ENCODE peak calls at places on chromosomes 3 and 15, in eight cellular contexts. V is IMR-90; T is upper lobe of right lung; Q is activated CD8-positive, alpha-beta T cell treated with anti-CD3 and anti-CD28 coated beads, Interleukin-2, amount 10 ng/mL, durations not matched to agents 7 days and 5 days; E is naive thymus-derived CD8-positive, alpha-beta T cell; W is T-helper 17 cell; M is stimulated activated memory B cell treated with anti-CD40 and anti-IgM and Interleukin-4, amounts not matched to agents 10 μg/mL and 1 μg/mL and 100 μg/mL, for 72 hours; H is Panc1. G is an unnamed sample.

GRCh38 chr3:12656193-12656592 is 7.7 kb downstream of the RAF1 start:
- ATAC-seq in T (no peak), E (no peak), M (no peak), W (no peak), Q (no peak), H (no peak), V (no peak), G (peak)

GRCh38 chr15:60932051-60932915 is 296.8 kb downstream of the RORA start:
- ATAC-seq in W (peak), M (no peak), H (peak), T (peak), E (peak), V (no peak), Q (peak), G (peak)

GRCh38 chr3:66480666-66481065 is 20.2 kb downstream of the LRIG1 start:
- ATAC-seq in V (peak), E (peak), M (peak), H (no peak), Q (peak), T (no peak), W (peak), G (no peak)

GRCh38 chr3:187720337-187720670 is 17.9 kb upstream of the RTP2 start:
- ATAC-seq in T (no peak), H (peak), E (no peak), M (peak), W (no peak), V (no peak), Q (no peak), G (no peak)

GRCh38 chr3:153052096-153052460 is 109.9 kb upstream of the RAP2B start:
- ATAC-seq in Q (no peak), H (peak), V (peak), E (no peak), W (no peak), T (no peak), M (peak), G (peak)

GRCh38 chr15:38992541-38993334 is 428.1 kb upstream of the RASGRP1 start:
- ATAC-seq in H (no peak), Q (no peak), M (no peak), T (no peak), V (no peak), E (no peak), W (no peak), G (no peak)

GRCh38 chr3:156795890-156796451 is 30.2 kb upstream of the LEKR1 start:
- ATAC-seq in Q (no peak), E (no peak), M (no peak), V (peak), T (no peak), H (peak), W (no peak), G (no peak)

GRCh38 chr3:135582800-135583199 is 382.7 kb upstream of the PPP2R3A start:
- ATAC-seq in W (no peak), E (no peak), T (no peak), V (no peak), M (no peak), Q (no peak), H (no peak), G (no peak)

GRCh38 chr3:177731644-177732268 is 534.5 kb upstream of the TBL1XR1 start:
- ATAC-seq in M (no peak), H (no peak), W (no peak), Q (no peak), T (no peak), E (no peak), V (peak), G (no peak)

GRCh38 chr3:195905970-195906864 is 2.1 kb downstream of the TNK2 start:
- ATAC-seq in T (no peak), H (no peak), E (peak), M (no peak), V (no peak), W (peak), Q (no peak), G (no peak)

GRCh38 chr15:33218071-33218491 is 23.6 kb upstream of the FMN1 start:
- ATAC-seq in M (no peak), V (no peak), E (no peak), W (no peak), H (peak), T (no peak), Q (no peak), G (no peak)

GRCh38 chr15:70235347-70235746 is 137.6 kb upstream of the TLE3 start:
- ATAC-seq in E (no peak), M (no peak), T (no peak), W (no peak), V (no peak), Q (no peak), H (no peak), G (no peak)

GRCh38 chr3:58667704-58668103 is 1.1 kb upstream of the FAM3D start:
- ATAC-seq in V (no peak), Q (no peak), E (no peak), W (no peak), M (no peak), H (no peak), T (no peak), G (no peak)

GRCh38 chr3:111246967-111247760 is 175.5 kb downstream of the NECTIN3 start:
- ATAC-seq in V (peak), W (no peak), H (no peak), T (peak), M (no peak), E (no peak), Q (no peak), G (no peak)

GRCh38 chr3:116263842-116264545 is 181.3 kb downstream of the LSAMP start:
- ATAC-seq in E (no peak), H (no peak), T (peak), Q (no peak), V (peak), W (no peak), M (no peak), G (no peak)

GRCh38 chr15:39435244-39435643 is 145.6 kb upstream of the THBS1 start:
- ATAC-seq in Q (no peak), W (no peak), T (no peak), H (no peak), E (no peak), M (no peak), V (no peak), G (no peak)

GRCh38 chr15:29671308-29671981 is 150.8 kb downstream of the TJP1 start:
- ATAC-seq in E (no peak), V (no peak), M (no peak), H (no peak), Q (no peak), T (peak), W (no peak), G (no peak)

GRCh38 chr3:46930945-46931403 is 45.6 kb downstream of the CCDC12 start:
- ATAC-seq in V (no peak), W (peak), E (no peak), Q (no peak), M (no peak), H (peak), T (peak), G (no peak)

GRCh38 chr15:67892559-67893377 is 52.9 kb upstream of the RNU6-1 start:
- ATAC-seq in H (no peak), T (no peak), W (no peak), Q (no peak), M (no peak), E (no peak), V (no peak), G (no peak)

GRCh38 chr15:70112018-70112395 is 14.3 kb upstream of the TLE3 start:
- ATAC-seq in E (no peak), H (no peak), Q (no peak), W (no peak), M (no peak), T (no peak), V (no peak), G (no peak)

GRCh38 chr3:152205097-152205593 is 63.6 kb upstream of the MBNL1 start:
- ATAC-seq in V (no peak), M (peak), T (peak), H (no peak), W (peak), Q (peak), E (peak), G (peak)

GRCh38 chr3:190299969-190300368 is 22.3 kb downstream of the CLDN1 start:
- ATAC-seq in Q (no peak), E (no peak), T (no peak), M (no peak), H (peak), W (no peak), V (no peak), G (no peak)

GRCh38 chr3:193871093-193871485 is 264.9 kb upstream of the HES1 start:
- ATAC-seq in M (no peak), W (no peak), E (no peak), V (no peak), H (no peak), Q (no peak), T (no peak), G (peak)

GRCh38 chr3:32226875-32227500 is 11.5 kb upstream of the CMTM8 start:
- ATAC-seq in W (no peak), E (no peak), H (no peak), V (no peak), M (no peak), T (no peak), Q (no peak), G (peak)

GRCh38 chr15:62603757-62604156 is 438.7 kb upstream of the C2CD4B start:
- ATAC-seq in H (no peak), M (no peak), E (no peak), W (no peak), Q (no peak), V (no peak), T (no peak), G (peak)

GRCh38 chr15:31297221-31297879 is 29.3 kb upstream of the KLF13 start:
- ATAC-seq in H (no peak), Q (no peak), T (no peak), V (no peak), M (no peak), W (no peak), E (no peak), G (no peak)

GRCh38 chr3:183527421-183527979 is 28.0 kb downstream of the KLHL6 start:
- ATAC-seq in H (no peak), Q (peak), M (peak), E (no peak), T (peak), W (peak), V (no peak), G (no peak)

GRCh38 chr3:38348903-38349302 is 2.3 kb downstream of the XYLB start:
- ATAC-seq in W (no peak), E (no peak), V (no peak), Q (no peak), T (peak), M (no peak), H (no peak), G (peak)

GRCh38 chr3:125108833-125109540 is 53.2 kb upstream of the HEG1 start:
- ATAC-seq in V (no peak), E (no peak), M (peak), W (no peak), H (no peak), Q (no peak), T (no peak), G (no peak)

GRCh38 chr3:45939341-45939771 is 3.9 kb upstream of the CXCR6 start:
- ATAC-seq in W (no peak), Q (no peak), M (peak), E (no peak), T (no peak), H (peak), V (peak), G (no peak)

GRCh38 chr15:83193721-83194120 is 13.9 kb downstream of the HDGFL3 start:
- ATAC-seq in W (no peak), E (no peak), H (no peak), M (no peak), Q (no peak), T (no peak), V (no peak), G (peak)

GRCh38 chr15:53837263-53837662 is 77.8 kb upstream of the WDR72 start:
- ATAC-seq in Q (no peak), H (no peak), E (no peak), M (no peak), T (peak), W (no peak), V (no peak), G (no peak)

GRCh38 chr3:52221563-52222318 is 3.7 kb downstream of the TLR9 start:
- ATAC-seq in Q (peak), V (no peak), M (no peak), W (peak), H (no peak), T (no peak), E (peak), G (no peak)

GRCh38 chr3:132211896-132212295 is 105.3 kb upstream of the ACP3 start:
- ATAC-seq in T (no peak), H (no peak), Q (no peak), M (no peak), W (no peak), V (no peak), E (no peak), G (peak)

GRCh38 chr3:128590948-128591347 is 59.7 kb downstream of the RPN1 start:
- ATAC-seq in H (no peak), M (no peak), Q (no peak), W (no peak), E (no peak), T (peak), V (no peak), G (no peak)

G was measured in esophagus mucosa.